ENCODE peak calls at places on chromosomes 7 and 10, in nine cellular contexts. X, E, F, R, U, N, V, W and T are unnamed samples.

GRCh38 chr10:72738476-72738875 is 46.5 kb downstream of the MCU start:
- DNase-seq in R (no peak), V (no peak), N (no peak), W (no peak), U (no peak), F (no peak), X (peak; percentile 15), E (no peak), T (no peak)

GRCh38 chr7:116530107-116530820 is 5.4 kb downstream of the CAV1 start:
- DNase-seq in X (no peak), R (no peak), N (no peak), E (no peak), V (no peak), W (no peak), F (peak; percentile 13), U (no peak), T (no peak)

GRCh38 chr10:49781247-49781646 is 19.1 kb upstream of the OGDHL start:
- DNase-seq in X (no peak), V (no peak), F (peak; percentile 28), N (no peak), W (peak; percentile 9), E (no peak), U (no peak), R (no peak), T (no peak)

GRCh38 chr10:78336402-78336791 is 302.7 kb downstream of the RPS24 start:
- DNase-seq in N (no peak), V (no peak), U (no peak), X (peak; percentile 93), E (no peak), F (peak; percentile 97), R (no peak), W (peak; percentile 93), T (peak; percentile 14)

GRCh38 chr10:30708234-30708633 is 78.7 kb upstream of the LYZL2 start:
- DNase-seq in W (no peak), X (no peak), V (no peak), U (no peak), R (no peak), N (no peak), F (no peak), E (no peak), T (no peak)

GRCh38 chr10:63702107-63702506 is 180.9 kb downstream of the REEP3 start:
- DNase-seq in R (no peak), U (no peak), F (no peak), N (no peak), W (no peak), E (no peak), X (no peak), V (no peak), T (peak; percentile 62)

GRCh38 chr10:43124094-43124521 is 14.1 kb upstream of the CSGALNACT2 start:
- DNase-seq in E (no peak), F (no peak), R (no peak), W (no peak), N (no peak), V (no peak), X (no peak), U (peak; percentile 6), T (no peak)

GRCh38 chr10:95963992-95964391 is 56.2 kb downstream of the CC2D2B start:
- DNase-seq in R (no peak), U (no peak), V (no peak), N (no peak), E (no peak), W (no peak), F (no peak), X (no peak), T (no peak)

GRCh38 chr10:114307731-114308130 is 68.7 kb downstream of the VWA2 start:
- DNase-seq in X (peak; percentile 4), E (no peak), N (no peak), V (no peak), W (no peak), U (no peak), F (no peak), R (no peak), T (no peak)

GRCh38 chr10:74801447-74801846 is 25.0 kb upstream of the KAT6B start:
- DNase-seq in N (no peak), X (no peak), F (no peak), E (no peak), U (no peak), V (no peak), R (no peak), W (no peak), T (no peak)